ENCODE peak calls at places on chromosomes 13 and 19, in eight cellular contexts. Y, R, U, M, P, C, B and V are unnamed samples.

GRCh38 chr13:111915104-111915551 is 151.8 kb upstream of the SOX1 start:
- DNase-seq in U (no peak), B (no peak), Y (no peak), P (no peak), C (no peak), M (no peak), R (no peak), V (no peak)

GRCh38 chr19:44747739-44748425 is 626 bp upstream of the BCL3 start:
- DNase-seq in B (no peak), C (peak; percentile 86), Y (peak; percentile 61), R (no peak), P (no peak), M (no peak), U (peak; percentile 89), V (peak; percentile 79)

GRCh38 chr13:110640591-110641029 is 25.3 kb downstream of the NAXD start:
- DNase-seq in R (no peak), B (no peak), Y (peak; percentile 60), P (no peak), U (no peak), C (peak; percentile 34), M (no peak), V (peak; percentile 71)

GRCh38 chr13:71621152-71622124 is 245.6 kb downstream of the DACH1 start:
- DNase-seq in M (no peak), B (no peak), C (peak; percentile 34), P (no peak), Y (no peak), U (no peak), R (no peak), V (no peak)

GRCh38 chr13:67619987-67620386 is 389.9 kb upstream of the PCDH9 start:
- DNase-seq in C (peak; percentile 57), U (no peak), B (no peak), P (no peak), M (no peak), R (no peak), Y (peak; percentile 64), V (peak; percentile 49)

GRCh38 chr13:98890186-98890585 is 87.7 kb downstream of the DOCK9 start:
- DNase-seq in M (peak; percentile 65), B (peak; percentile 91), P (no peak), R (no peak), C (peak; percentile 75), Y (peak; percentile 74), U (no peak), V (peak; percentile 66)

GRCh38 chr19:23665651-23666410 is 21.2 kb downstream of the ZNF675 start:
- DNase-seq in R (no peak), P (no peak), M (no peak), Y (no peak), B (no peak), C (no peak), U (no peak), V (no peak)

GRCh38 chr13:51927129-51927528 is 65.4 kb downstream of the CCDC70 start:
- DNase-seq in U (no peak), P (no peak), C (no peak), Y (no peak), M (no peak), R (no peak), B (no peak), V (no peak)

GRCh38 chr19:2494447-2495129 is 18.7 kb downstream of the GADD45B start:
- DNase-seq in R (peak; percentile 59), C (peak; percentile 96), M (no peak), B (no peak), U (peak; percentile 89), Y (peak; percentile 79), P (no peak), V (peak; percentile 92)

GRCh38 chr13:29952245-29952644 is 101.8 kb upstream of the UBL3 start:
- DNase-seq in C (no peak), Y (no peak), M (no peak), R (no peak), P (no peak), B (no peak), U (no peak), V (no peak)

GRCh38 chr13:47679391-47679790 is 321.7 kb downstream of the SUCLA2 start:
- DNase-seq in R (no peak), C (peak; percentile 79), M (no peak), B (peak; percentile 28), P (no peak), Y (peak; percentile 59), U (no peak), V (peak; percentile 12)